ENCODE peak calls at places on chromosomes 4 and X, in eight cellular contexts. U is activated CD4-positive, alpha-beta T cell treated with anti-CD3 and anti-CD28 coated beads for 24 hours; V is pancreas; L is GM10248; A is activated naive CD4-positive, alpha-beta T cell treated with Interleukin-2 at 50 U/mL for 16 hours; Q is thoracic aorta; C is ELF-1; Y is non-pigmented ciliary epithelial cell. R is an unnamed sample.

GRCh38 chr4:82499705-82500104 is 62.1 kb downstream of the TMEM150C start:
- DNase-seq in A (no peak), Y (no peak), L (no peak), Q (no peak), U (no peak), V (no peak), C (no peak), R (no peak)

GRCh38 chr4:106287353-106287969 is 28.5 kb downstream of the TBCK start:
- DNase-seq in A (no peak), L (no peak), U (no peak), Q (no peak), Y (peak), C (no peak), V (no peak), R (no peak)

GRCh38 chr4:182093431-182093831 is 149.8 kb upstream of the TENM3 start:
- DNase-seq in C (no peak), L (no peak), V (no peak), Y (no peak), Q (no peak), U (no peak), A (no peak), R (no peak)

GRCh38 chr4:168028970-168029610 is 63.2 kb upstream of the ANXA10 start:
- DNase-seq in C (no peak), U (no peak), Q (no peak), Y (no peak), A (no peak), V (no peak), L (no peak), R (no peak)

GRCh38 chrX:123807825-123808416 is 51.9 kb upstream of the XIAP start:
- DNase-seq in C (no peak), Q (no peak), L (no peak), U (no peak), V (no peak), A (no peak), Y (no peak), R (no peak)

GRCh38 chr4:147056951-147057630 is 111.4 kb upstream of the TTC29 start:
- DNase-seq in V (no peak), Q (no peak), U (no peak), L (no peak), A (no peak), C (no peak), Y (no peak), R (no peak)

GRCh38 chr4:93475730-93476129 is 352.8 kb upstream of the ATOH1 start:
- DNase-seq in V (no peak), Y (no peak), C (no peak), A (no peak), L (no peak), Q (no peak), U (no peak), R (no peak)

GRCh38 chr4:48904101-48904500 is 2.5 kb downstream of the OCIAD2 start:
- DNase-seq in Y (no peak), C (no peak), U (no peak), A (no peak), Q (no peak), L (no peak), V (no peak), R (no peak)

GRCh38 chr4:186067757-186068385 is 1.1 kb upstream of the TLR3 start:
- DNase-seq in A (peak), Y (no peak), Q (no peak), U (no peak), L (peak), V (peak), C (peak), R (no peak)

GRCh38 chrX:96563663-96564062 is 121.0 kb upstream of the DIAPH2 start:
- DNase-seq in L (no peak), Y (no peak), A (no peak), U (no peak), Q (no peak), V (no peak), C (no peak), R (no peak)

GRCh38 chr4:106986486-106986885 is 49.6 kb downstream of the DKK2 start:
- DNase-seq in Y (peak), U (no peak), Q (no peak), V (no peak), A (no peak), C (no peak), L (no peak), R (no peak)

GRCh38 chr4:83297548-83298260 is 13.1 kb upstream of the COQ2 start:
- DNase-seq in A (no peak), V (no peak), C (no peak), U (no peak), L (no peak), Q (no peak), Y (no peak), R (no peak)

GRCh38 chr4:7761720-7762119 is 177.9 kb downstream of the AFAP1 start:
- DNase-seq in C (peak), A (peak), V (peak), Y (no peak), Q (peak), U (peak), L (peak), R (peak)

GRCh38 chr4:16889945-16890344 is 8.5 kb downstream of the LDB2 start:
- DNase-seq in Y (no peak), Q (no peak), U (no peak), A (no peak), C (no peak), L (no peak), V (no peak), R (no peak)

GRCh38 chrX:31555506-31555905 is 483.7 kb upstream of the FTHL17 start:
- DNase-seq in U (no peak), L (no peak), V (no peak), C (no peak), A (no peak), Q (no peak), Y (no peak), R (no peak)

R was measured in GM19239.